ENCODE peak calls at places on chromosome X, in four cellular contexts. A is Right ventricle myocardium inferior, C is T-cell, S is GM12878. I is an unnamed sample.
A peak's percentile ranks its signal among the peaks of the same experiment; 100 is the strongest.

GRCh38 chrX:38103857-38104812 is 97.8 kb downstream of the SYTL5 start:
- ATAC-seq in A (no peak), C (no peak), S (peak; percentile 89), I (no peak)

GRCh38 chrX:16712825-16713155 is 321 bp upstream of the CTPS2 start:
- ATAC-seq in S (peak; percentile 32), A (peak; percentile 58), C (peak; percentile 17), I (peak; percentile 65)

GRCh38 chrX:118603981-118604380 is 108.4 kb downstream of the DOCK11 start:
- ATAC-seq in C (no peak), A (peak; percentile 70), S (peak; percentile 86), I (peak; percentile 77)

GRCh38 chrX:40260123-40260751 is 162.5 kb upstream of the BCOR start:
- ATAC-seq in S (no peak), A (no peak), C (no peak), I (no peak)

GRCh38 chrX:71634366-71634765 is 16.1 kb upstream of the CXCR3 start:
- ATAC-seq in S (no peak), C (no peak), A (peak; percentile 92), I (no peak)

GRCh38 chrX:28675173-28675572 is 87.9 kb downstream of the IL1RAPL1 start:
- ATAC-seq in C (no peak), S (no peak), A (no peak), I (no peak)

GRCh38 chrX:109826954-109827708 is 94.1 kb upstream of the ACSL4 start:
- ATAC-seq in C (no peak), A (no peak), S (no peak), I (no peak)

GRCh38 chrX:15204130-15204751 is 65.6 kb downstream of the ASB9 start:
- ATAC-seq in S (peak; percentile 77), C (peak; percentile 36), A (no peak), I (no peak)